ENCODE peak calls at places on chromosome 5, in five cellular contexts. K is K562, Q is HepG2, H is GM12878, I is H1. T is an unnamed sample.

GRCh38 chr5:115100556-115100955 is 69.2 kb downstream of the TRIM36 start:
- DNase-seq in I (no peak), H (no peak), Q (no peak), K (no peak), T (no peak)

GRCh38 chr5:138032028-138032571 is 779 bp downstream of the FAM13B start:
- DNase-seq in I (no peak), H (peak), K (no peak), Q (no peak), T (peak)

GRCh38 chr5:73115399-73116051 is 4.8 kb upstream of the TMEM171 start:
- DNase-seq in K (no peak), H (no peak), Q (no peak), I (no peak), T (no peak)

GRCh38 chr5:915946-916345 is 23.3 kb downstream of the TRIP13 start:
- DNase-seq in Q (no peak), H (no peak), K (no peak), I (no peak), T (no peak)

GRCh38 chr5:78624992-78625391 is 23.6 kb downstream of the LHFPL2 start:
- DNase-seq in Q (no peak), I (no peak), K (no peak), H (no peak), T (no peak)

GRCh38 chr5:143014017-143014651 is 244.0 kb downstream of the ARHGAP26 start:
- DNase-seq in H (no peak), I (peak), Q (no peak), K (peak), T (peak)

GRCh38 chr5:94361161-94361560 is 257.2 kb downstream of the KIAA0825 start:
- DNase-seq in I (no peak), H (no peak), K (no peak), Q (no peak), T (no peak)

GRCh38 chr5:170092702-170093101 is 13.0 kb upstream of the FOXI1 start:
- DNase-seq in H (no peak), K (no peak), Q (no peak), I (no peak), T (no peak)

GRCh38 chr5:72009280-72009679 is 98.0 kb upstream of the MAP1B start:
- DNase-seq in I (no peak), H (no peak), Q (no peak), K (no peak), T (no peak)

GRCh38 chr5:148972958-148973357 is 89.9 kb downstream of the SH3TC2 start:
- DNase-seq in H (no peak), Q (peak), K (no peak), I (no peak), T (no peak)

GRCh38 chr5:73330613-73331012 is 118.0 kb downstream of the FOXD1 start:
- DNase-seq in H (no peak), K (no peak), Q (no peak), I (no peak), T (no peak)

GRCh38 chr5:66969963-66970362 is 226.6 kb downstream of the CD180 start:
- DNase-seq in K (no peak), I (no peak), Q (no peak), H (no peak), T (no peak)

GRCh38 chr5:87147441-87147840 is 120.2 kb upstream of the RASA1 start:
- DNase-seq in I (no peak), Q (no peak), K (no peak), H (no peak), T (no peak)

GRCh38 chr5:41721521-41721920 is 148.7 kb downstream of the OXCT1 start:
- DNase-seq in Q (no peak), I (no peak), K (no peak), H (no peak), T (no peak)

GRCh38 chr5:159258361-159258760 is 4.7 kb upstream of the UBLCP1 start:
- DNase-seq in I (no peak), H (no peak), Q (no peak), K (no peak), T (no peak)

GRCh38 chr5:159262859-159263568 is at the start of gene UBLCP1:
- DNase-seq in Q (peak), H (peak), K (peak), I (peak), T (peak)

GRCh38 chr5:159262472-159262858 is 625 bp upstream of the UBLCP1 start:
- DNase-seq in H (no peak), Q (no peak), I (no peak), K (no peak), T (no peak)

GRCh38 chr5:159257629-159258283 is 5.3 kb upstream of the UBLCP1 start:
- DNase-seq in H (no peak), I (no peak), K (no peak), Q (peak), T (no peak)

GRCh38 chr5:159263569-159263905 is 447 bp downstream of the UBLCP1 start:
- DNase-seq in I (no peak), K (no peak), H (no peak), Q (no peak), T (no peak)
- TF ChIP-seq CREB1 in I (no peak), K (no peak), H (no peak), Q (no peak), T (no peak)

DNA sequence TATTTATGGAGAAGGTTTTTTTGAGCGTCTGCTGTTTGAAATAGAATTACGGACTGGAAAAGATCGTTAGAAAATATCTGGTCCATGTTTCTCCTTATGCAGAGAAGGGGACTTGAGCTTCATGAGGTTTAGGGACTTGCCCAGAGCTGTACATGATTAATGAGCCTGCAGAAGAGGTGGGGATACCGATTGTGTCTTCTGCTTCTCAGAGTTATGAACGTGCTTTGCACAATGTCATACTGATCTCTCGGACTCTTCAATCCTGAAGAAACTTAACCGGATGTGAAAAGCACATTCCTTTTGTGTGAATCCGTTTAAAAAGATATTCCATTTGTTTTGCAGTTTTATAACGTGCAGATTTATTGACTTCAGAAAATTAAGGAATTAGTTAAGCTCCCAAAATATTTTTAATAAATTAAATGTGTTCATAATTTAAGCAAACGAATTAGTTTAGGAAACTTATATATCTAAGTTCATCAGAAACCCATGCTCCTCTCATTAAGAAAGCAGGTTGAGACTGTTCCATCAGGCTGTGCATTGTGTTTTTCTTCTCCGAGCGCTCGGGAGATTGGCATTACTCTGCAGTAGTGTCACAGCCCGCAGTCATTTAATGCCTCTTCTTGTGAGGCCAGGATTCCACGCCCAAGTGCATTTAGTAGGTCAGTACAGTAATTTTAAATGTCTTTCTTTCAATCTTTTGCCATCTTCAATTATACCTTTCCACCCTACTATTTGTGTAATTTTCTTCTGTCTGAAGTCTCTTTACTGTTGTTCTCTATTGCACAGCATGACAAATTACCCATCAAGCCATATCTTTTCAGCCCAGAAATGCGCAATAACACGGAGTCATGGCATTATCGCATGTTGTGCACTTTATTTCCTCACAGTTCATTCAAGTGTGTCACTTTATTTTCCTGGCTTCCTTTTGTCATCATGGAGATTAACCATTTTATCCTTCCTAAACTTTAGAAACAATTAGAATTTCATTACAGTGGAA is 40.9 kb upstream of the MEF2C start:
- DNase-seq in K (peak), Q (no peak), H (no peak), I (no peak), T (no peak)
- TF ChIP-seq USF2 in K (no peak), Q (no peak), H (no peak), I (no peak), T (no peak)

DNA sequence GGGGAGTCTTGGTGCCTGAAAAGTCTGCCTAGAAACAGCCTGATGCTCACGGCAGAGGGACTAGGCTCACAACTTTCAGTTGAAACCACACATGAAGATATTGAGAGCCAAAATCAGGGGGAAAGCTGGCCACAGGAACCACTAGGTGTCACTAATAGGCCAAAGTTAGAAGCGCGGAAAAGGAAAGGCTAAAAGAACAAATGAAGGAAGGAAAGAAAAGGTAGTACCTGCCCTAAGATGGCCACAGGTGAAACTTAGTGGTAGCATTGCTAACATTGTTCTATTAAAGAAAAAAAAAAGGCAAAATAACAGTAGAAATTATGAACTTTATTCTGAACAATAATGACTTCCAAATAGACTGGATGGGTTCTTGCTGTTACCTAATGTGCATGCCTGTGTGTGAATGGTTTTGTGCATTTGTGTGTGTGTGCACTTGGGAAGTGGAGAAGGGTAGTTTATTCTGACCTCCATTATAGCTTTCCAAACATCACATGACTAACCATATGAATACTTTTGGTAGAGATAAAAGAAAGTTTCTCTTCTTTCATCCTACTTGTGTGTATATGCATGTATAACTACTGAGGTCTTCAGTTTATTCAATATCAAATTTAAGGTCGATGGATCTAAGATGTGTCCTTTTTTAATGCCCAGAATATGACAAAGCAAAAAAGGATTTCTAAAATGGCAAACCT is 2.1 kb upstream of the RFESD start:
- DNase-seq in I (peak), H (peak), K (peak), Q (peak), T (peak)
- TF ChIP-seq CREB1 in I (no peak), H (no peak), K (no peak), Q (no peak), T (no peak)

GRCh38 chr5:107219993-107220392 is 450.7 kb downstream of the EFNA5 start:
- DNase-seq in I (no peak), K (no peak), Q (no peak), H (no peak), T (no peak)

GRCh38 chr5:107217721-107218130 is 453.0 kb downstream of the EFNA5 start:
- DNase-seq in Q (no peak), I (no peak), K (no peak), H (no peak), T (no peak)

GRCh38 chr5:107215581-107215980 is 455.2 kb downstream of the EFNA5 start:
- DNase-seq in Q (no peak), K (no peak), H (no peak), I (no peak), T (no peak)

GRCh38 chr5:107216587-107216986 is 454.1 kb downstream of the EFNA5 start:
- DNase-seq in I (no peak), K (no peak), Q (no peak), H (no peak), T (no peak)

DNA sequence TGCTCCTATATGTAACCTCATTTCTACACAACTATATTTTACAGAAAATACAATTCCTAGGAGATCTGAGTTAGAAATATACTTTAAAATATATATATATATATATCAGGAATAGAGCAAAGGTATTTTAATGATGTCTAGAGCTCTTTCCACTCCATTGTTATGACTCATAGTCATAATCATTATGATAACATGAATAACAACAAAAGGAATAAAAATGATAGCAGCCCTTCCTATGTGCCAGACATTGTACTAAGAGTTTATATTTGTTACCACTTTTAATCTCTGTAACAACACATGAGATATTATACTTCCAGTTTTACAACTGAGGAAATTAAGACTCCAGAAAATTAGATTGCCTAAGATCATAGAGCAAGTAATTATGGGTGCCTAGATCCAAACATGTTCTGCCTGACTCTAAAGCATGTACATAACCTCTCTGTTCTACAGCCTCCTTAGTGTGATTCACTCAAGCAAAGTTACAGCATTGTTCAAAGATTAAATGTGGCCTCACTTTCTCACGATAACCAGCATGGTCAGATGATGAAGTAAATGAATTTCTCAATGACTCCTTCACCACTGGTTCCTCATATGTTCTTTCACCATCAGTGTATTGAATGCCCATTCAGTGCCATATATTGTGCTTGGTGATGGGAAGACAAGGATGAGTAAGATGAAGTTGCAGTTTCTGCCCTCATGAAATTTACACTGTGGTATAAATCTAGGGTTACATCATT is 452.1 kb downstream of the EFNA5 start:
- DNase-seq in H (no peak), I (no peak), Q (no peak), K (no peak), T (no peak)
- TF ChIP-seq USF2 in H (no peak), I (no peak), Q (no peak), K (no peak), T (no peak)

GRCh38 chr5:136130581-136130980 is 2.1 kb upstream of the SMAD5 start:
- DNase-seq in I (no peak), Q (no peak), K (no peak), H (no peak), T (no peak)

GRCh38 chr5:136132557-136133415 is at the start of gene SMAD5:
- DNase-seq in Q (peak), K (peak), I (peak), H (peak), T (peak)

GRCh38 chr5:136134653-136135052 is 2.0 kb downstream of the SMAD5 start:
- DNase-seq in K (no peak), H (no peak), I (no peak), Q (no peak), T (no peak)

GRCh38 chr5:136133416-136134383 is 1.1 kb downstream of the SMAD5 start:
- DNase-seq in H (no peak), Q (peak), I (no peak), K (peak), T (peak)

DNA sequence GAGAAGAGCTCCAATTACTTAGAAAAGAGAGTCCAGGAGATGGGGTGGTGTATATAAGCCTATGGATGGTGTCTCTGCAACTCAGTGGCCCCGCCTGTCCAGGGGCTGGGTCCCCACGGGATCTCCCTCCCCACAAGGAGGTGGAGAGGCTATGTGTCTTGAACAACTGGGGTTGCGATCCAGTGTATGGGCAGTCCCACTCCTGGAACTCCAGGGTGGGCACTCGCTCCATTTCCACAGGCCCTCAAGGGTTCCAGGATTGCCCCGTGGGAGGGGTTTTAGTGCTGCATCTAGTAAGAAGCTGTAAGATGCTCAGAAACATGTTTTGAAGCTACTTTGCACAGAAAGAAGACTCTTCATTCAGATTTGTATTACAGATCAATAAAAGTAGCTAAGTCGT is 558 bp upstream of the SMAD5 start:
- DNase-seq in I (no peak), Q (peak), H (no peak), K (peak), T (peak)
- TF ChIP-seq CREB1 in I (no peak), Q (no peak), H (no peak), K (no peak), T (no peak)